ENCODE peak calls at places on chromosome 10, in eight cellular contexts. L is effector memory CD4-positive, alpha-beta T cell; X is dorsolateral prefrontal cortex; C is HCT116; M is right cardiac atrium; N is brain microvascular endothelial cell; R is heart left ventricle; O is AG04450. G is an unnamed sample.

GRCh38 chr10:93142534-93142933 is 68.8 kb downstream of the CYP26A1 start:
- DNase-seq in L (no peak), R (no peak), X (no peak), M (no peak), O (no peak), C (no peak), N (no peak), G (no peak)

GRCh38 chr10:116146374-116146773 is 126.6 kb downstream of the GFRA1 start:
- DNase-seq in O (no peak), R (no peak), M (no peak), C (no peak), X (no peak), L (no peak), N (no peak), G (no peak)

GRCh38 chr10:48760983-48761382 is 76.3 kb downstream of the WDFY4 start:
- DNase-seq in X (no peak), O (no peak), R (no peak), C (no peak), L (no peak), M (no peak), N (no peak), G (no peak)

GRCh38 chr10:62075912-62076311 is 174.4 kb downstream of the ARID5B start:
- DNase-seq in R (no peak), O (no peak), L (no peak), X (no peak), M (no peak), N (no peak), C (no peak), G (no peak)

GRCh38 chr10:31602541-31603244 is 283.7 kb downstream of the ZEB1 start:
- DNase-seq in M (peak), X (peak), N (peak), R (peak), O (no peak), C (no peak), L (no peak), G (no peak)

GRCh38 chr10:6120691-6121090 is 31.9 kb downstream of the RBM17 start:
- DNase-seq in C (no peak), M (no peak), L (no peak), N (no peak), R (no peak), X (no peak), O (no peak), G (no peak)

GRCh38 chr10:62437696-62438095 is 63.5 kb downstream of the ZNF365 start:
- DNase-seq in X (no peak), L (no peak), N (peak), O (no peak), M (no peak), R (no peak), C (peak), G (no peak)

GRCh38 chr10:17744395-17744841 is 7.6 kb upstream of the TMEM236 start:
- DNase-seq in N (no peak), L (no peak), O (no peak), M (no peak), X (no peak), C (no peak), R (no peak), G (no peak)

GRCh38 chr10:15704581-15704968 is 15.1 kb downstream of the ITGA8 start:
- DNase-seq in L (no peak), N (peak), C (no peak), M (no peak), O (no peak), R (no peak), X (no peak), G (no peak)

GRCh38 chr10:60952846-60953220 is 8.8 kb upstream of the RHOBTB1 start:
- DNase-seq in X (no peak), N (no peak), R (no peak), C (no peak), O (no peak), M (no peak), L (no peak), G (no peak)

GRCh38 chr10:683448-684071 is 5.9 kb downstream of the DIP2C start:
- DNase-seq in C (peak), X (no peak), N (peak), M (no peak), L (no peak), R (no peak), O (peak), G (no peak)

GRCh38 chr10:60537697-60538096 is 148.0 kb upstream of the ANK3 start:
- DNase-seq in X (no peak), L (no peak), C (peak), R (no peak), M (no peak), N (no peak), O (no peak), G (no peak)

GRCh38 chr10:69861251-69862240 is 59.8 kb downstream of the COL13A1 start:
- DNase-seq in N (peak), M (no peak), O (no peak), X (no peak), R (no peak), L (no peak), C (peak), G (no peak)

GRCh38 chr10:47062801-47063200 is 151.6 kb downstream of the PTPN20 start:
- DNase-seq in C (no peak), L (no peak), X (no peak), N (no peak), O (no peak), R (no peak), M (no peak), G (no peak)

GRCh38 chr10:77692782-77693181 is 55.2 kb upstream of the KCNMA1 start:
- DNase-seq in O (peak), R (no peak), N (peak), L (no peak), C (no peak), M (no peak), X (no peak), G (no peak)

GRCh38 chr10:132523561-132524442 is 13.8 kb upstream of the INPP5A start:
- DNase-seq in O (no peak), X (peak), C (no peak), R (no peak), M (no peak), N (no peak), L (no peak), G (no peak)

GRCh38 chr10:114815751-114816150 is 5.8 kb upstream of the FHIP2A start:
- DNase-seq in X (no peak), C (no peak), N (no peak), M (no peak), O (no peak), R (no peak), L (no peak), G (no peak)

GRCh38 chr10:8074881-8075280 is 20.4 kb downstream of the GATA3 start:
- DNase-seq in O (no peak), M (no peak), L (no peak), X (no peak), R (no peak), C (no peak), N (no peak), G (no peak)

GRCh38 chr10:27534341-27534740 is 30.2 kb downstream of the RAB18 start:
- DNase-seq in R (no peak), X (no peak), L (no peak), O (no peak), N (no peak), M (no peak), C (no peak), G (no peak)

GRCh38 chr10:127974911-127975310 is 68.0 kb downstream of the PTPRE start:
- DNase-seq in L (no peak), M (no peak), N (no peak), C (no peak), X (no peak), O (no peak), R (no peak), G (no peak)

GRCh38 chr10:28217848-28218247 is 85.0 kb downstream of the MPP7 start:
- DNase-seq in L (no peak), M (no peak), X (no peak), R (no peak), N (peak), C (peak), O (peak), G (no peak)

GRCh38 chr10:124026337-124026939 is 67.0 kb downstream of the CHST15 start:
- DNase-seq in R (no peak), N (no peak), M (no peak), L (no peak), X (no peak), O (no peak), C (no peak), G (no peak)
- H3K27ac ChIP-seq in R (no peak), N (no peak), M (no peak), L (no peak), X (no peak), O (no peak), C (no peak), G (no peak)

GRCh38 chr10:110828525-110828924 is 43.2 kb upstream of the PDCD4 start:
- DNase-seq in N (no peak), M (no peak), C (no peak), R (no peak), X (no peak), L (no peak), O (no peak), G (no peak)
- H3K27ac ChIP-seq in N (no peak), M (peak), C (no peak), R (peak), X (no peak), L (no peak), O (no peak), G (no peak)

DNA sequence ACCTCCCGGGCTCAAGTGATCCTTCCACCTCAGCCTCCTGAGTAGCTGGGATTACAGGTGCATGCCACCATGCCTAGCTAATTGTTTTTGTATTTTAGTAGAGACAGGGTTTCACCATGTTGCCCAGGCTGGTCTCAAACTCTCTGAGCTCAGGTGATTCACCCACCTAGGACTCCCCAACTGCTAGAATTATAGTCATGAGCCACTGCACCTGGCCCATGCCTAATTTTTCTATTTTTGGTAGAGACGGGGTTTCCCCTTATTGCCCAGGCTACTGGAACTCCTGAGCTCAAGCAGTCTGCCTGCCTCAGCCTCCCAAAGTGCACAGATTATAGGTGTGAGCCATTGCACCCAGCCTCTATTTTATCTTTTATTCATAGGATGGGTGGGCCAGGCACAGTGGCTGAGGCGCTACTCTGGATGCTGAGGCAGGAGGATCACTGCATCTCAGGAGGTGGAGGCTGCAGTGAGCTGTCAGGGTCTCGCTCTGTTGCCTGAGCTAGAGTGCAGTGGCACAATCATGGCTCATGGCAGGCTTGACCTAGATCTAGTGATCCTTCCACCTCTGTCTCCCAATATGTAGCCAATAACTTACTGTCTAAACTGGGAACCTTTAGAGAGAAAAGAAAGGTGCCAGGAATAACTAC is 31.3 kb upstream of the STOX1 start:
- DNase-seq in R (no peak), L (no peak), C (no peak), N (no peak), O (no peak), M (no peak), X (no peak), G (no peak)
- H3K27ac ChIP-seq in R (no peak), L (no peak), C (no peak), N (no peak), O (no peak), M (no peak), X (no peak), G (no peak)

GRCh38 chr10:79488870-79489269 is 23.5 kb upstream of the EIF5AL1 start:
- DNase-seq in C (no peak), R (no peak), X (no peak), N (no peak), M (no peak), O (no peak), L (no peak), G (no peak)
- H3K27ac ChIP-seq in C (peak), R (no peak), X (no peak), N (no peak), M (no peak), O (peak), L (no peak), G (no peak)

G was measured in naive thymus-derived CD4-positive, alpha-beta T cell.